ENCODE peak calls at places on chromosome 10, in four cellular contexts. X is HCT116, Y is H1, B is HepG2. J is an unnamed sample.

GRCh38 chr10:129769381-129770116 is 194.5 kb downstream of the EBF3 start:
- DNase-seq in X (no peak), Y (no peak), B (no peak), J (no peak)

GRCh38 chr10:43653746-43654145 is 5.1 kb upstream of the ZNF32 start:
- DNase-seq in X (no peak), Y (no peak), B (no peak), J (no peak)

GRCh38 chr10:95247200-95247880 is 43.5 kb downstream of the PDLIM1 start:
- DNase-seq in X (no peak), Y (no peak), B (peak), J (no peak)

GRCh38 chr10:3435671-3436070 is 263.1 kb upstream of the PITRM1 start:
- DNase-seq in X (no peak), Y (no peak), B (no peak), J (no peak)

GRCh38 chr10:7311256-7312178 is 99.3 kb downstream of the SFMBT2 start:
- DNase-seq in X (no peak), Y (no peak), B (no peak), J (no peak)

GRCh38 chr10:11089272-11089671 is 71.6 kb downstream of the CELF2 start:
- DNase-seq in X (no peak), Y (no peak), B (no peak), J (no peak)

GRCh38 chr10:32060372-32060771 is 4.1 kb upstream of the KIF5B start:
- DNase-seq in X (no peak), Y (no peak), B (no peak), J (no peak)

GRCh38 chr10:100969175-100970075 is at the start of gene SEMA4G:
- DNase-seq in X (peak), Y (peak), B (peak), J (peak)

GRCh38 chr10:26721561-26721960 is 24.1 kb downstream of the PDSS1 start:
- DNase-seq in X (no peak), Y (no peak), B (no peak), J (no peak)

GRCh38 chr10:13732485-13732884 is 145.7 kb downstream of the PRPF18 start:
- DNase-seq in X (no peak), Y (no peak), B (no peak), J (no peak)

GRCh38 chr10:132058111-132058745 is 7.5 kb upstream of the JAKMIP3 start:
- DNase-seq in X (no peak), Y (no peak), B (no peak), J (no peak)

GRCh38 chr10:4765428-4765827 is 60.6 kb upstream of the AKR1E2 start:
- DNase-seq in X (no peak), Y (no peak), B (no peak), J (no peak)

GRCh38 chr10:6518791-6519430 is 61.2 kb downstream of the PRKCQ start:
- DNase-seq in X (no peak), Y (no peak), B (no peak), J (no peak)

GRCh38 chr10:16689636-16690035 is 127.6 kb downstream of the RSU1 start:
- DNase-seq in X (no peak), Y (no peak), B (no peak), J (no peak)

GRCh38 chr10:32971536-32972091 is 13.6 kb upstream of the ITGB1 start:
- DNase-seq in X (no peak), Y (no peak), B (peak), J (peak)

GRCh38 chr10:27865221-27865635 is 119.6 kb upstream of the MKX start:
- DNase-seq in X (peak), Y (no peak), B (no peak), J (no peak)

GRCh38 chr10:79149345-79149661 is 80.5 kb downstream of the ZMIZ1 start:
- DNase-seq in X (no peak), Y (no peak), B (no peak), J (no peak)

GRCh38 chr10:34489973-34490372 is 325.1 kb downstream of the PARD3 start:
- DNase-seq in X (peak), Y (no peak), B (no peak), J (no peak)

GRCh38 chr10:5531558-5532230 is 6.9 kb downstream of the CALML3 start:
- DNase-seq in X (no peak), Y (no peak), B (peak), J (no peak)

GRCh38 chr10:3292601-3293000 is 120.0 kb upstream of the PITRM1 start:
- DNase-seq in X (no peak), Y (no peak), B (no peak), J (no peak)

GRCh38 chr10:79387974-79388850 is 40.9 kb downstream of the PPIF start:
- DNase-seq in X (no peak), Y (no peak), B (no peak), J (peak)

GRCh38 chr10:12177642-12178041 is 18.0 kb downstream of the NUDT5 start:
- DNase-seq in X (no peak), Y (no peak), B (no peak), J (no peak)

GRCh38 chr10:24723788-24724380 is at the start of gene ARHGAP21:
- DNase-seq in X (no peak), Y (no peak), B (no peak), J (peak)

GRCh38 chr10:131996508-131997365 is 15.0 kb upstream of the BNIP3 start:
- DNase-seq in X (no peak), Y (no peak), B (no peak), J (no peak)

GRCh38 chr10:79431422-79431821 is 14.0 kb downstream of the ZCCHC24 start:
- DNase-seq in X (no peak), Y (no peak), B (no peak), J (no peak)

GRCh38 chr10:92342801-92343200 is 51.8 kb downstream of the MARCHF5 start:
- DNase-seq in X (no peak), Y (no peak), B (no peak), J (no peak)

GRCh38 chr10:21720090-21720489 is 186.1 kb downstream of the MLLT10 start:
- DNase-seq in X (no peak), Y (no peak), B (no peak), J (no peak)

GRCh38 chr10:113930482-113931057 is 76.1 kb downstream of the NHLRC2 start:
- DNase-seq in X (no peak), Y (no peak), B (no peak), J (no peak)

GRCh38 chr10:62127975-62128374 is 140.7 kb downstream of the RTKN2 start:
- DNase-seq in X (no peak), Y (no peak), B (no peak), J (no peak)

GRCh38 chr10:71076473-71077142 is 135.8 kb upstream of the UNC5B start:
- DNase-seq in X (no peak), Y (no peak), B (no peak), J (no peak)

GRCh38 chr10:48993627-48994026 is 54.0 kb upstream of the LRRC18 start:
- DNase-seq in X (no peak), Y (no peak), B (no peak), J (no peak)

GRCh38 chr10:93849605-93850004 is 44.2 kb upstream of the SLC35G1 start:
- DNase-seq in X (no peak), Y (peak), B (no peak), J (no peak)
- TF ChIP-seq FOSL1 in X (no peak), Y (no peak), B (no peak), J (no peak)

DNA sequence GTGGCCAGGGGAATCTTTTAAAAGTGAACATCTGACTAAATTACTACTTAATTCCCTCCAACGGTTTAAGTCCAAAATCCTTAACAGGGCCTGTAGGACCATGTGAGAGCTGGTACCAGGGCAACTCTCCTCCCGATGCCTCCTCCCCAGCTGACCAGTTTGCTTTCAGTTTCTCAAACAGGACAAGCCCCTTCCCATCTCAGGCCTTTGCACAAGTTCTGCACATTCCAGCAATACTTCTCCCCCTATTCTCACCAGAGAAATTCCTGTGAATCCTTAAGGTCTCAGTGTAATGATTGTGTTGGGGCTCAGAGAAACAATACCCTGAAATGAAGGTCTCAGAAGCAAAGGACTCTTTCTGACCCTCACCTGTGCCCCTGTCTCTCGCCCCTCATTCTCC is 8.0 kb upstream of the CALHM1 start:
- DNase-seq in X (no peak), Y (no peak), B (no peak), J (no peak)
- H2AFZ ChIP-seq in X (no peak), Y (no peak), B (no peak), J (no peak)

GRCh38 chr10:90930070-90930837 is 9.4 kb upstream of the ANKRD1 start:
- DNase-seq in X (no peak), Y (no peak), B (peak), J (no peak)

GRCh38 chr10:90935581-90936292 is 14.8 kb upstream of the ANKRD1 start:
- DNase-seq in X (no peak), Y (no peak), B (no peak), J (no peak)

GRCh38 chr10:90927293-90927692 is 6.4 kb upstream of the ANKRD1 start:
- DNase-seq in X (no peak), Y (no peak), B (no peak), J (no peak)

GRCh38 chr10:90929179-90929578 is 8.3 kb upstream of the ANKRD1 start:
- DNase-seq in X (no peak), Y (no peak), B (no peak), J (no peak)

GRCh38 chr10:90930971-90931841 is 10.3 kb upstream of the ANKRD1 start:
- DNase-seq in X (no peak), Y (peak), B (peak), J (no peak)
- TF ChIP-seq FOSL1 in X (no peak), Y (no peak), B (no peak), J (no peak)

GRCh38 chr10:111998728-111999127 is 184.8 kb downstream of the GPAM start:
- DNase-seq in X (no peak), Y (no peak), B (no peak), J (no peak)
- H2AFZ ChIP-seq in X (no peak), Y (no peak), B (no peak), J (no peak)

GRCh38 chr10:60797200-60797599 is 18.9 kb downstream of the CDK1 start:
- DNase-seq in X (no peak), Y (no peak), B (peak), J (no peak)

GRCh38 chr10:60796481-60796880 is 18.2 kb downstream of the CDK1 start:
- DNase-seq in X (no peak), Y (no peak), B (no peak), J (no peak)

GRCh38 chr10:60798870-60799269 is 20.6 kb downstream of the CDK1 start:
- DNase-seq in X (no peak), Y (no peak), B (no peak), J (no peak)

GRCh38 chr10:60799971-60800370 is 21.7 kb downstream of the CDK1 start:
- DNase-seq in X (no peak), Y (no peak), B (no peak), J (no peak)

DNA sequence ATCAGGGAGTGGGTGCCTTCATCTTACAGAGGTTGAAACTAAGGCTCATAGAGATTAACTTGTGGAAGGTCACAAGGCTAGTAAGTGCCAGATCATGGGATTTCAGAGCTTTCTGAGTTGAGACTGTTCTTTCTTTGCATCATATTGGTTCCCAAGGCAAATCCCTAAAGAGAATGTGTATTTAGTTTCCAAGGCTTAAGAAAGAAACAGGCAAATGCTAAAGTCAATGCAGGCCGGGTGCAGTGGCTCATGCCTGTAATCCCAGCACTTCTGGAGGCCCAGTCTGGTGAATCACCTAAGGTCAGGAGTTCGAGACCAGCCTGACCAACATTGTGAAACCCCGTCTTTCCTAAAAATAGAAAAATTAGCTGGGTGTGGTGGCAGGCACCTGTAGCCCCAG is 19.8 kb downstream of the CDK1 start:
- DNase-seq in X (no peak), Y (no peak), B (no peak), J (no peak)
- TF ChIP-seq FOSL1 in X (no peak), Y (no peak), B (no peak), J (no peak)